ENCODE peak calls at places on chromosome 19, in four cellular contexts. R is GM12878, T is HepG2, F is H1. G is an unnamed sample.

GRCh38 chr19:19403373-19403901 is 2.0 kb upstream of the GATAD2A start:
- DNase-seq in F (no peak), T (no peak), R (no peak), G (no peak)

GRCh38 chr19:1945899-1946298 is 4.9 kb downstream of the CSNK1G2 start:
- DNase-seq in R (no peak), T (peak), F (no peak), G (no peak)

GRCh38 chr19:19040417-19040816 is 7.0 kb downstream of the ARMC6 start:
- DNase-seq in F (no peak), R (no peak), T (peak), G (no peak)

GRCh38 chr19:18112989-18113478 is 15.5 kb downstream of the MAST3 start:
- DNase-seq in T (peak), F (no peak), R (no peak), G (peak)

GRCh38 chr19:52138614-52139290 is 986 bp downstream of the ZNF616 start:
- DNase-seq in F (peak), T (peak), R (no peak), G (no peak)

GRCh38 chr19:15112385-15112784 is 5.2 kb downstream of the SYDE1 start:
- DNase-seq in R (no peak), T (peak), F (no peak), G (no peak)

GRCh38 chr19:34926685-34927375 is at the start of gene ZNF30:
- DNase-seq in F (peak), R (peak), T (peak), G (peak)

GRCh38 chr19:8526345-8527062 is 12.5 kb upstream of the ZNF414 start:
- DNase-seq in F (peak), T (peak), R (no peak), G (no peak)

GRCh38 chr19:16402076-16402475 is 69.7 kb downstream of the EPS15L1 start:
- DNase-seq in F (no peak), T (no peak), R (no peak), G (no peak)

GRCh38 chr19:58475714-58476497 is at the start of gene ZNF446:
- DNase-seq in T (peak), R (peak), F (peak), G (peak)

GRCh38 chr19:44576843-44577565 is 36.4 kb upstream of the IGSF23 start:
- DNase-seq in T (peak), F (no peak), R (no peak), G (no peak)

GRCh38 chr19:18274303-18274775 is at the start of gene IQCN:
- DNase-seq in T (peak), F (no peak), R (no peak), G (no peak)

GRCh38 chr19:29098863-29099481 is 114.0 kb downstream of the UQCRFS1 start:
- DNase-seq in F (no peak), R (no peak), T (no peak), G (no peak)

GRCh38 chr19:48813123-48813911 is 2.5 kb upstream of the BCAT2 start:
- DNase-seq in F (no peak), R (no peak), T (peak), G (no peak)

GRCh38 chr19:18160792-18161690 is 8.1 kb downstream of the PIK3R2 start:
- DNase-seq in T (peak), R (no peak), F (no peak), G (peak)

GRCh38 chr19:7199613-7200533 is 94.3 kb downstream of the INSR start:
- DNase-seq in R (no peak), T (peak), F (no peak), G (no peak)

GRCh38 chr19:42281175-42282035 is 12.4 kb downstream of the CIC start:
- DNase-seq in F (no peak), R (no peak), T (peak), G (no peak)

GRCh38 chr19:31316201-31316951 is 32.9 kb downstream of the TSHZ3 start:
- DNase-seq in R (no peak), T (no peak), F (no peak), G (no peak)

GRCh38 chr19:3700242-3701032 is at the start of gene PIP5K1C:
- DNase-seq in F (no peak), T (peak), R (peak), G (peak)
- TF ChIP-seq POLR2AphosphoS5 in F (no peak), T (no peak), R (no peak), G (no peak)

DNA sequence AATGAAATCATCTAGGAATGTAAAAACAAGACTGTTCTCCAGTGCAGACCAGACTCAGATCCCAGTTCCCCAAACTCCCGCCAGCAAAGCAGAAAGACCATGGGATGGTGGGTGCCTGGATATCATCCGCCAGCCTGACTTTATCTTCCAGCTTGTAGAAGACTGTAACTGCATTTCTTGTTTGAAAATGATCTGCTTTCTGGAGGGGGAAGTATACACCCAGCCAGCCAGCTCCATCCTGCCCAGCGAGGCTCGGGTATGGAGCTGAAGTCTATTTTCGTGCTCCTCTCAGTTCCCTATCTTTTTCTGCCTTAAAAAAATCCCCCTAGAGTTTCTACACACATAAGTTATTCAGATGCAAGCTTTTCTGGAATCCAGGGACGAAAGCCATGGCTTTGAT is 31.0 kb downstream of the CEBPG start:
- DNase-seq in R (no peak), T (no peak), F (no peak), G (no peak)
- TF ChIP-seq TAF1 in R (no peak), T (no peak), F (no peak), G (no peak)

DNA sequence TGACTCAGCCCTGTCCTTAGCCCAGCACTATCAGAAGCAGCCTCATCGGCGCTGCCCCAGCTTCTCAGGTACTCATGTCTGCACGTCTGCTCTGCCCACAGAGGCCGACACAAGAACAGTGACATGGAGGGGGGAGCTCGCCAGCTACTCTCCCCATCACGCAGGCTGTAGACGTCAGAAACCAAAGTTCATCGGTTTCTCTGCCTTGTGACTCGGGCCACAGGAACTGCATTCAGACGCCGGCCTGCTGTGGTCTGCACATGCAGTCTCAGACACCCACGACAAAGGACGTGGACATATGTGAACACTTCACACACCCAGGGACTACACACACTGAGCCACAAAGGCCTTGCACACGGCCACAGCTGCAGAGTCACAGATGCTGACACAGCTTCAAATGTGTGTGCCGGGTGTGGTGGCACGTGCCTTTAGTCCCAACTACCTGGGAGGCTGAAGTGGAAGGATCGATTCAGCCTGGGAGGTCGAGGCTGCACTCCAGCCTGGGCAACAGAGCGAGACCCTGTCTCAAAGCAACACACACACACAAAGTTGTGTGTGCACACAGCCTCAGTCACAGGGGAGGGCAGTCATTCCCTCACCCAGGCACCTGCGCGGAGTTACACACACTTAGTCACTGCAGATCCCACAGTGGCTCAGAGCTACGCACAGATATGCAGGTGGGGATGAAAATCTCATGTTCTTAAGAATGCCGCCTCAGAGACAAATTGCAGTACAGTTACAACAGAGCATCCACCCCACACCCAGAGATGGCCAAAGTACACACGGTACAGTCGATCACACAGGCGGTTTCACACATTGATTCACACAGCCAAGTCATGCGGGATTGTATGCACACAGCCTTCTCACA is 4.9 kb upstream of the ZFP36 start:
- DNase-seq in F (no peak), R (no peak), T (peak), G (no peak)
- TF ChIP-seq POLR2A in F (no peak), R (peak), T (peak), G (no peak)

DNA sequence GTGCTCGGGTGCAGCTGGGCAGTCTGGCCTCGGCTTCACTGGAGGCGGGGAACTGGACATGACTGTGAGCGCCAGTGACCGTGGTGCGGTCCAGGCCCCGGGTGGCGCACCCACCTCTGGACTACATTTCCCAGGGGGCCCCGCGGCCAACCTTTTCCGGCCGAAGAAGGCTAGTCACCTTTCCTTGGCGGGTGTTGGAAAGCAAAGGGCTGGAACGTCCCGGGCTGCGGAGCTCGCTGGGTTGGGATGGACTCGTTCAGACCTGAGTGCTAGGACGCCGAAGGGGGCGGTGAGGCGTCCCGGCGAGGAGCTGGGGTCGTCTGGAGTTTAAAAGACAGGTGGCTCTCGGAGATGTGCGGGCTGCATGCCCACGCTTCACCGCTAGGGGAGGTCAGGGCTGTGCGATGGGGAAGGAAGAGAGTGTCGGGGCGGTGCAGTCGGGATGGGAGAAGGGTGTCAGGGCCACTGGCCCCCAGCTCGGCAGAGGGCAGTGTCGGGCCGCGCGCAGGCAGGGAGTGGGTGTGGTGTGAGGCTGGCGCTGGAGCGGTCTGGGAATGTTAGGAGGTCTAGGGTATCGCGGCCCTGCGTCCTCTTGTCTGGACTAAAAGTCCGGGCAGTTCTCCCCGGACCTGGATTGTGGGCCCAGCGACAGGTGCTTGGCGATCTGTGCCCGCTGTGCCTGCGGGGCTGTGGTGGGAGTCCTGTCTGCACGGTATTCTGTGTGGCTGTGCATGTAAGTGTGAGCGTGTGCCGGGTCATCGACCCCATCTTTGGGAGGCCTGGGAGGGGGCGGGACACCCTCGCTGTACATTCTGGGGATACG is 57.1 kb downstream of the ZNF568 start:
- DNase-seq in R (peak), F (peak), T (no peak), G (peak)
- TF ChIP-seq POLR2AphosphoS5 in R (no peak), F (no peak), T (no peak), G (no peak)

DNA sequence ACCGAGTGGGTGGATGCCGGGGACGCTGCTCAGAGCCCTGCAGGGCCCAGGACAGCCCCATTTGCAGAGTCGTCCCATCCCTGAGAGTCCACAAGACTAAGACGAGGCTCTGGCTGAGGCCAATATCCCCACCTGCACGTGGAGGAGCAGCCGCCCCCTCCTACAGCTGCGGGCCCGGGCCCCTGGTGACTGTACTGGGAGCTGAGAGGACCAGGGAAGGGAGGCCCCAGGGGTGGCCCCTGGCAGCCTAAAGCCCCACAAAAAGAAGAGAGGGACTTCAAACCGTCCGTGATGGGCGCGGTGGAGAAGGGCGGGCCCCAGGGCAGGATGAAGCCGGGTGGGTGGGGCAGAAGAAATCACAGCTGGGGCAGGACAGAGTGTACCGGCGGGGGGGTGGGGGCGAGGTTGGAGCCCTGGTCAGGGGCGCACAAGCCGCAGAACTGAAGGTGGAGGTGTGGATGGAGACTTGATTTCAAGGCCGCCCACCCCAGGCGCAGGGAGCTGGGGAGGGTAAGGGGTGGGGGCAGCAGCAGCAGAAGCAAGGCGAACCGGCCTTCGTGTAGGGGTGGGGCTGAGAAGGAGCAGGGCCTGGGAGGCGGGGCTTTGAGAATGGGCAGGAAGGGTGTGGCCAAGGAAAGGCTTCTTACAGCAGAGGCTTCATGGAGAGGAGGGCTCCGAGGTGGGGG is 12.9 kb downstream of the CFD start:
- DNase-seq in T (no peak), R (peak), F (no peak), G (peak)
- TF ChIP-seq TAF1 in T (no peak), R (no peak), F (no peak), G (no peak)

GRCh38 chr19:13329766-13330165 is 176.5 kb downstream of the CACNA1A start:
- DNase-seq in R (no peak), F (no peak), T (no peak), G (no peak)

GRCh38 chr19:13330285-13330684 is 176.0 kb downstream of the CACNA1A start:
- DNase-seq in R (no peak), T (no peak), F (no peak), G (no peak)

GRCh38 chr19:13337181-13337580 is 169.1 kb downstream of the CACNA1A start:
- DNase-seq in F (no peak), T (no peak), R (no peak), G (no peak)

GRCh38 chr19:13339869-13340268 is 166.4 kb downstream of the CACNA1A start:
- DNase-seq in T (no peak), R (no peak), F (no peak), G (no peak)

DNA sequence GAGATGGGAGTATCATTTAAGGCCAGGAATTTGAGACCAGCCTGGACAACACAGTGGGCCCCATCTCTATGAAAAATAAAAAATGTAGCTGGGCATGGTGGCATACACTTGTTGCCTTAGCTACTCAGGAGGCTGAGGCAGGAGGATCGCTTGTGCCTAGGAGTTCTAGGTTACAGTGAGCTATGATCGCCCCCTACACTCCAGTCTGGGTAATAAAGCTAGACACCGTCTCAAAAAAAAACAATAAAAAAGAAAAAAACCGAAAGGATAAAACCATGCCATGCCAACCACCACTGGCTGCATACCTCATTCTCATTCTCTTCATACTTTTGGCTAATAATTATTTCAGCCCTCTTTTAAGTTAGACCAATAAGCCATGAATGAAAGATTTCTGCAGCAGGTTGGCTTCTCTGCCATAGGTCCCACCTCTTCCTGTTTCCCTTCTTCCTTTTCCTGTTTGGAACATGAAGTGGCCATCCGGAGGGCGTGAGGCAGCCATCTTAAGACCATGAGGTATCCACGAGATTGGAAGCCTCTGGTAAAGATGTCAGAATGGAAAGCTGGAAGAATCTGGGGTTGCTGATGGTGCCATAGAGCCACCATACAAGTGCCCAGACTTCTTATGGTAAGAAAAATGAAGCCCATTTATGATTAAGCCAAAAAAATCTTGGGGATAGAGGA is 171.3 kb downstream of the CACNA1A start:
- DNase-seq in F (no peak), R (no peak), T (no peak), G (no peak)
- TF ChIP-seq POLR2A in F (no peak), R (no peak), T (no peak), G (no peak)

DNA sequence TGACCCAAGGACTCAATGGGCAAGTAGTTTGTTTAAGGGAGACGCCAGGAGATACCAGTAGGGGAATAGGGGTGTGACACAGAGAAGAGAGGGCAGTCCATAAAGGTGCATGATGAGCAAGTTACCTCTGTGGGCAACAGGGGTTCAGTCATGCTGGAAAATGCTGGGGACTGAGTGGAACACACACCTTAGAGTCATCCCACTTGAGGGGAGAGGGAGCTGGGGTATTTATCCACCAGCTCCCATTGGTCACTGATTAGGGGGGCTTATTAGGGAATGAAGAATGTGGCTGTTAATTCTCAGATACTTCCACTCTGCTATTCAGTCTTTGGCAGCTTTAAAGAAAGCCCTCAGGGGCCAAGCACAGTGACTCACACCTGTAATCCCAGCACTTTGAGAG is 67.5 kb upstream of the MRI1 start:
- DNase-seq in F (no peak), R (no peak), T (no peak), G (no peak)
- TF ChIP-seq POLR2AphosphoS5 in F (no peak), R (no peak), T (no peak), G (no peak)

GRCh38 chr19:10829967-10830366 is 6.0 kb downstream of the TMED1 start:
- DNase-seq in T (no peak), F (no peak), R (no peak), G (no peak)

GRCh38 chr19:10830941-10831779 is 4.9 kb downstream of the TMED1 start:
- DNase-seq in F (no peak), T (no peak), R (no peak), G (no peak)

GRCh38 chr19:10826846-10827245 is 9.2 kb downstream of the TMED1 start:
- DNase-seq in R (no peak), T (no peak), F (no peak), G (no peak)

GRCh38 chr19:10830370-10830769 is 5.6 kb downstream of the TMED1 start:
- DNase-seq in F (no peak), R (no peak), T (no peak), G (no peak)

GRCh38 chr19:10828981-10829821 is 6.8 kb downstream of the TMED1 start:
- DNase-seq in R (no peak), T (no peak), F (no peak), G (no peak)
- TF ChIP-seq TAF1 in R (no peak), T (no peak), F (no peak), G (no peak)

G was measured in GM12892.